ENCODE peak calls at places on chromosomes 13 and 19, in four cellular contexts. N is dorsolateral prefrontal cortex, R is retinal pigment epithelial cell, U is cardiac fibroblast. G is an unnamed sample.

GRCh38 chr13:93244141-93244917 is 17.7 kb downstream of the GPC6 start:
- DNase-seq in N (peak), R (no peak), U (peak), G (no peak)

GRCh38 chr19:29873801-29874575 is 62.2 kb downstream of the CCNE1 start:
- DNase-seq in N (no peak), R (no peak), U (no peak), G (no peak)

GRCh38 chr19:16406356-16406755 is 65.4 kb downstream of the EPS15L1 start:
- DNase-seq in N (no peak), R (no peak), U (no peak), G (no peak)

GRCh38 chr19:10226021-10226375 is 5.1 kb downstream of the S1PR2 start:
- DNase-seq in N (no peak), R (no peak), U (no peak), G (no peak)

GRCh38 chr13:100987993-100988392 is 313.4 kb upstream of the TMTC4 start:
- DNase-seq in N (no peak), R (no peak), U (no peak), G (no peak)

GRCh38 chr19:55857149-55857548 is 20.8 kb downstream of the NLRP4 start:
- DNase-seq in N (no peak), R (no peak), U (no peak), G (no peak)

GRCh38 chr19:388691-389090 is 20.3 kb downstream of the C2CD4C start:
- DNase-seq in N (peak), R (no peak), U (no peak), G (no peak)

GRCh38 chr13:33235078-33235477 is 50.5 kb downstream of the STARD13 start:
- DNase-seq in N (no peak), R (no peak), U (peak), G (no peak)

GRCh38 chr19:7953060-7953459 is 9.6 kb upstream of the TIMM44 start:
- DNase-seq in N (no peak), R (no peak), U (peak), G (no peak)

GRCh38 chr13:96130818-96131217 is 40.9 kb downstream of the HS6ST3 start:
- DNase-seq in N (no peak), R (no peak), U (no peak), G (no peak)

GRCh38 chr19:46371371-46371901 is 24.5 kb downstream of the PPP5C start:
- DNase-seq in N (peak), R (no peak), U (no peak), G (no peak)

GRCh38 chr13:30892966-30893365 is 13.1 kb upstream of the MEDAG start:
- DNase-seq in N (no peak), R (no peak), U (peak), G (peak)

GRCh38 chr19:41646589-41647204 is 19.8 kb upstream of the CEACAM4 start:
- DNase-seq in N (no peak), R (no peak), U (peak), G (peak)

GRCh38 chr13:32261567-32261966 is 53.6 kb downstream of the ZAR1L start:
- DNase-seq in N (peak), R (peak), U (peak), G (no peak)

GRCh38 chr19:6092329-6093286 is 17.7 kb downstream of the RFX2 start:
- DNase-seq in N (peak), R (peak), U (peak), G (peak)

GRCh38 chr19:55485439-55486011 is 537 bp downstream of the NAT14 start:
- DNase-seq in N (no peak), R (no peak), U (no peak), G (no peak)

GRCh38 chr19:35292421-35292820 is 460 bp downstream of the MAG start:
- DNase-seq in N (no peak), R (no peak), U (no peak), G (no peak)

GRCh38 chr13:80374453-80374852 is 33.5 kb upstream of the SPRY2 start:
- DNase-seq in N (no peak), R (no peak), U (peak), G (no peak)

GRCh38 chr13:76730220-76730619 is 156.0 kb downstream of the KCTD12 start:
- DNase-seq in N (no peak), R (no peak), U (peak), G (no peak)

GRCh38 chr19:38031423-38031770 is 124.4 kb downstream of the SIPA1L3 start:
- DNase-seq in N (no peak), R (peak), U (peak), G (no peak)

GRCh38 chr13:40031031-40031430 is 375.6 kb downstream of the COG6 start:
- DNase-seq in N (no peak), R (peak), U (peak), G (no peak)

GRCh38 chr19:4730740-4731171 is 7.1 kb upstream of the DPP9 start:
- DNase-seq in N (no peak), R (no peak), U (peak), G (peak)

GRCh38 chr13:30864352-30865130 is 41.5 kb upstream of the MEDAG start:
- DNase-seq in N (no peak), R (peak), U (peak), G (no peak)

GRCh38 chr13:90281709-90282108 is 1065.8 kb upstream of the MIR17HG start:
- DNase-seq in N (no peak), R (no peak), U (no peak), G (no peak)

GRCh38 chr13:89969996-89970709 is 1377.3 kb upstream of the MIR17HG start:
- DNase-seq in N (no peak), R (no peak), U (peak), G (no peak)

GRCh38 chr13:28620011-28620830 is 38.7 kb upstream of the POMP start:
- DNase-seq in N (no peak), R (no peak), U (no peak), G (no peak)

GRCh38 chr13:113356594-113356993 is 7.3 kb downstream of the GRTP1 start:
- DNase-seq in N (no peak), R (no peak), U (no peak), G (no peak)

GRCh38 chr19:56146904-56147303 is 5.8 kb downstream of the ZNF444 start:
- DNase-seq in N (no peak), R (no peak), U (no peak), G (no peak)

GRCh38 chr13:79307866-79308298 is 98.2 kb downstream of the RBM26 start:
- DNase-seq in N (peak), R (no peak), U (peak), G (no peak)

GRCh38 chr19:33429891-33430673 is 56.6 kb downstream of the CEBPG start:
- DNase-seq in N (peak), R (no peak), U (no peak), G (peak)

GRCh38 chr13:97411894-97412460 is 22.0 kb upstream of the RAP2A start:
- DNase-seq in N (no peak), R (no peak), U (no peak), G (no peak)

GRCh38 chr13:106010836-106011235 is 524.6 kb downstream of the EFNB2 start:
- DNase-seq in N (no peak), R (no peak), U (no peak), G (no peak)

GRCh38 chr13:106007156-106007555 is 528.3 kb downstream of the EFNB2 start:
- DNase-seq in N (no peak), R (no peak), U (no peak), G (no peak)

GRCh38 chr13:106008540-106008939 is 526.9 kb downstream of the EFNB2 start:
- DNase-seq in N (no peak), R (no peak), U (no peak), G (no peak)

GRCh38 chr13:106011600-106011999 is 523.9 kb downstream of the EFNB2 start:
- DNase-seq in N (no peak), R (no peak), U (no peak), G (no peak)
- TF ChIP-seq CTCF in N (no peak), R (no peak), U (no peak), G (no peak)

DNA sequence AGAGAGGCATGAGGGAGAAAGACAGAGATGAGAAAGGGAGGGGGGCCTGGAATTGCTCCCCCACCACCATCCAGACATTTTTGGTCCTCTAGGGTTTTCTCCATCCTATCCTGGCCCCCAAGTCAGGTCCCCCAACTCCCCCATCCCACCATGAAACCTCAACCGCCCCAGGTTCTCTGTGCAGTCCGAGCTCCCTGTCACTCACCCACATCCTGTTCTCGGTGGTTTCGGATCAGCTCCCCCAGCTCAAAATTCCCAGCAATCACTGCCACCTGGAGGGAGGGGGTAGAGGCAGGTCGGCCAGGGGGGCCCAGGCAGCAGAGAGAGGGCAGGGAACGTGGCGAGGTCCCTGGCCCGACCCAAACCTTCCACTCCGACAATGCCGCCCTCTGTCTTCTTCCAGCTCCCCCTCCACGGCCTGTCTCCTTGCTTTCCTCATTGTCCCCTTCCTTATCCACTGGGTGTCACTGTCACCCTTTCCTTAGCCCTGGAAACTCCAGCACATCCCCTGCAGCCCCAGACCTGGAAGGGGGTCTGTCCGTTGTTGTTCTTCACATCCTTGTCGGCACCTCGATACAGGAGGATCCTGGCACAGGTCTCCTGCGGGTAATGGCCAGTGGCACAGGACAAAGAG is 15.6 kb downstream of the SHANK1 start:
- DNase-seq in N (no peak), R (no peak), U (no peak), G (peak)
- TF ChIP-seq CTCF in N (no peak), R (no peak), U (no peak), G (peak)

DNA sequence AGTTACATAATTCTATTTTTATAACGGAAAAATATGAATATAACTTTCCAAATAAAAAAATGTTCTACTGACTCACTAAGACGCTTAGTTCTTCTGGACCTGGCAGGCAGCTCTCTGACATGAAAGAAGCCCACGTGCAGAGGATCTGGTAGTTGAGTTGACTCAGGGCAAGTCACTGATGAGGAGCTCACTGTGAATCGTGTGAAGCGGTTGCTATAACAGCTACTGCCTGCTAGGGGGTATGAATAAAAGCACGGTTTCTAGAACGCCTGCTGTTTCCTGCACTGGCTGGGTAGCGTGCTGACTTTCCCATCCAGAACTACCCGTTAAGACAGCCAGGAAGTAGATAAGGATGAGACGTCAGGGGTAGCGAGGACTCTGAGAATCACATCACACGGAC is 54.7 kb upstream of the WASF3 start:
- DNase-seq in N (no peak), R (peak), U (peak), G (no peak)
- TF ChIP-seq CTCF in N (no peak), R (peak), U (peak), G (no peak)

GRCh38 chr19:11383706-11384048 is 437 bp downstream of the EPOR start:
- DNase-seq in N (no peak), R (no peak), U (no peak), G (no peak)

GRCh38 chr19:11382898-11383705 is 1.0 kb downstream of the EPOR start:
- DNase-seq in N (no peak), R (no peak), U (peak), G (peak)

GRCh38 chr19:11387154-11388034 is 3.3 kb upstream of the EPOR start:
- DNase-seq in N (no peak), R (no peak), U (no peak), G (no peak)

GRCh38 chr19:11381535-11382369 is 2.4 kb downstream of the EPOR start:
- DNase-seq in N (peak), R (no peak), U (peak), G (peak)

DNA sequence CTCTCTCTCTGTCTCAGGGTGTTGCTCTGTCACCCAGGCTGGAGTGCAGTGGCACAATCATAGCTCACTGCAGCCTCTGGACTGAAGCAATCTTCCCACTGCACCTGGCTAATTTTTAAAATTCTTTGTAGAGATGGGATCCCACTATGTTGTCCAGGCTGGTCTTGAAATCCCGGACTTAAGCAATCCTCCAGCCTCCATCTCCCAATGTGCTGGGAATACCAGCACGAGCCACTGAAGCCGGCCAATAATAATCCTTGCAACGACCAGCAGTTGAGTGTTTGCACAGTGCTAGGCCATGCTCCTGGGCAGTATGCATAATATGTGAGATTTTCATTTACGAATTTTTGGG is 640 bp upstream of the EPOR start:
- DNase-seq in N (no peak), R (no peak), U (no peak), G (no peak)
- TF ChIP-seq CTCF in N (no peak), R (no peak), U (no peak), G (no peak)

GRCh38 chr19:14940266-14940665 is 1.0 kb upstream of the OR7C2 start:
- DNase-seq in N (no peak), R (no peak), U (no peak), G (no peak)
- TF ChIP-seq CTCF in N (no peak), R (no peak), U (no peak), G (no peak)

DNA sequence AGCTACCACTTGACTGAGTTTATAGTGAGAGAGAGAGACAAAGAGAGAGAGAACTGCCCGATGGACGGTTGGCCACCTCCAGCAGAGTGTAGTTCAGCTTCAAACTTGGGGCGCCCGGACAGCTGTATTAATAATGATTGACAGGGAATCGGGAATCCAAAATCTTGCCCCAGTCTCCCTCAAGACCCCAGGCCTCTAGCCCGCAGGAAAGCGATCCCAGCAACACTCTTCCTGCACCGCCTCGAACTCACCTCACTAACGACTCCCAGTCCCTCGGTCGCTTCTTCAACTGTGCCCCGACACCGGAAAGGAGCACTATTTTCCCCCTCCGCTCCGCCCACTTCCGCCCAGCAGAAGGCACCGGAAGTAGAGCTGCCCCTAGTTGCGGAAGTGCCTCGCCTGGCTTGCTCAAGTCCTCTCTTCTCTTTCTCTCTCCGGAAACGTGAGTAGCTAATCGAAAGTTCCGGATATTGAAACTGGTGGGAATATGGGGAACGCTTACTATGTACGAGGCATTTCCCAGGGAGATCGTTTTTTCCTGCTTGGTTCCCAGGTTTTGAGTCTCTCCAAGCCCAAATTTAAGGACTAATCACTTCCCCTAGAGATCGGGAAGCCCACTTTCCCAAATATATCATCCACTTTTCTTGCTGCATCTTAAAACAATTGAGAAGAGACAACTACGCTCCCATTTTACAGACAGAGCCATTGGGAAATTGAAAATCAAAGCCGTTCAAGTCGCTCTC is at the start of gene NOSIP:
- DNase-seq in N (peak), R (peak), U (peak), G (peak)
- TF ChIP-seq CTCF in N (peak), R (no peak), U (no peak), G (no peak)

DNA sequence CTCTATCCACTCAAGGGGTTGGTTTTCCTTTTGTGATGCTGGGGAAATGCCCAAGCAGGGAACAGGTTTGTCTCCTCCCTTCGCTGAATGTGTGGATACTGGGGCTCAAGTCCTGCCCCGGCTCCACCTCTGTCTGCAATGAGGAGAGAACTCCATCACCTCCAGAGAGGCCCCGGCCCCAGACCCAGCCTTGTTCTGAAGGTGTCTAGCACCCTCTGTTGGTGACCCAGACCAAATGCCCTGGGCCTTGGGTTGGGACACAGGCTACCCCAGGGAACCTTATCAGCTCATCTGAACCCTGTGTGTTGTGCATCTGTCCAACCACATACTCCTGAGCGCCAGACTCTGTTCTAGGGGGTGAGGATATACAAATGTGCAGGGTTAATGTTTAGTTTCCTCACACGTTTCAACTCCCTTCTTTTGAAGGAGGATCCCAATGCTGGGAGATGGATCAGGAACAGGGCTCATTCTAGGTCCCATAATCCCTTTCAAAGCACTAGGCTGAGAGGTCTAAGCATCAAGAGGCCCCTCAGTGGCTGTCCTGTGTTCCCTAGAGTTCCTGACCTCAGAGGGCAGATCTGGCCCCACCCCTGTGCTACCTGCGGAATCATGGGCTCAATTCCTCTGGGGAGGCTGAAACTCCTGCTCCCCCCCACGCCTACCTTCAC is 112.5 kb upstream of the SLC7A1 start:
- DNase-seq in N (no peak), R (peak), U (peak), G (peak)
- TF ChIP-seq CTCF in N (peak), R (peak), U (peak), G (peak)

GRCh38 chr13:38685974-38686571 is 804 bp upstream of the FREM2 start:
- DNase-seq in N (no peak), R (no peak), U (no peak), G (no peak)
- TF ChIP-seq CTCF in N (peak), R (peak), U (no peak), G (peak)